ENCODE peak calls at places on chromosomes 2 and 18, in eight cellular contexts. D, C, A, E, T, Y, X and N are unnamed samples. For H3K9me3 and H3K4me1, the result is how much of the 10 kb centered on the place peaks cover.

GRCh38 chr2:143397886-143398614 is 268.8 kb downstream of the ARHGAP15 start:
- DNase-seq in D (no peak), C (peak), A (peak), E (no peak), T (no peak), Y (no peak), X (no peak), N (no peak)

GRCh38 chr2:31577143-31577542 is 3.6 kb downstream of the SRD5A2 start:
- DNase-seq in D (no peak), C (no peak), A (no peak), E (no peak), T (no peak), Y (no peak), X (no peak), N (no peak)

GRCh38 chr2:120707816-120708215 is 27.9 kb upstream of the GLI2 start:
- DNase-seq in D (no peak), C (no peak), A (no peak), E (no peak), T (no peak), Y (no peak), X (no peak), N (no peak)

GRCh38 chr2:170744248-170745002 is 25.8 kb upstream of the ERICH2 start:
- DNase-seq in D (no peak), C (no peak), A (no peak), E (no peak), T (peak), Y (no peak), X (no peak), N (no peak)

GRCh38 chr2:5539281-5540211 is 152.6 kb upstream of the SOX11 start:
- DNase-seq in D (no peak), C (no peak), A (no peak), E (no peak), T (no peak), Y (no peak), X (no peak), N (no peak)

GRCh38 chr2:8249191-8249590 is 432.7 kb upstream of the ID2 start:
- DNase-seq in D (no peak), C (no peak), A (no peak), E (no peak), T (no peak), Y (peak), X (peak), N (no peak)

GRCh38 chr18:46672062-46672970 is 15.3 kb upstream of the LOXHD1 start:
- DNase-seq in D (no peak), C (peak), A (peak), E (no peak), T (no peak), Y (no peak), X (no peak), N (peak)

GRCh38 chr18:63936156-63936931 is 12.8 kb upstream of the HMSD start:
- DNase-seq in D (peak), C (peak), A (peak), E (peak), T (peak), Y (peak), X (peak), N (peak)

GRCh38 chr2:153890572-153890971 is 18.9 kb downstream of the GALNT13 start:
- DNase-seq in D (no peak), C (no peak), A (no peak), E (no peak), T (no peak), Y (no peak), X (no peak), N (no peak)

GRCh38 chr18:58249677-58250076 is 205.7 kb downstream of the NEDD4L start:
- DNase-seq in D (no peak), C (no peak), A (no peak), E (no peak), T (no peak), Y (no peak), X (no peak), N (no peak)

GRCh38 chr2:201781583-201782051 is 884 bp upstream of the ALS2 start:
- DNase-seq in D (peak), C (no peak), A (peak), E (no peak), T (no peak), Y (peak), X (peak), N (peak)

GRCh38 chr2:128289439-128289838 is 29.2 kb downstream of the HS6ST1 start:
- DNase-seq in D (no peak), C (no peak), A (no peak), E (no peak), T (no peak), Y (no peak), X (peak), N (no peak)

GRCh38 chr18:55861266-55861665 is 273.3 kb upstream of the TCF4 start:
- DNase-seq in D (peak), C (peak), A (no peak), E (no peak), T (no peak), Y (peak), X (no peak), N (no peak)

GRCh38 chr2:10654069-10654468 is 35.7 kb downstream of the NOL10 start:
- DNase-seq in D (peak), C (peak), A (peak), E (peak), T (peak), Y (no peak), X (no peak), N (no peak)

GRCh38 chr2:222891890-222892289 is 31.1 kb downstream of the ACSL3 start:
- DNase-seq in D (no peak), C (peak), A (no peak), E (no peak), T (no peak), Y (no peak), X (no peak), N (no peak)

GRCh38 chr2:164739966-164740365 is 101.7 kb downstream of the COBLL1 start:
- DNase-seq in D (no peak), C (peak), A (no peak), E (no peak), T (no peak), Y (no peak), X (no peak), N (no peak)

GRCh38 chr18:49305688-49306336 is 154.6 kb downstream of the DYM start:
- DNase-seq in D (no peak), C (peak), A (no peak), E (no peak), T (no peak), Y (no peak), X (no peak), N (no peak)

GRCh38 chr2:10831387-10831985 is 18.9 kb upstream of the PDIA6 start:
- DNase-seq in D (no peak), C (no peak), A (no peak), E (no peak), T (no peak), Y (no peak), X (no peak), N (no peak)

GRCh38 chr2:37912056-37912455 is 13.0 kb upstream of the RMDN2 start:
- DNase-seq in D (no peak), C (peak), A (no peak), E (no peak), T (no peak), Y (no peak), X (no peak), N (no peak)

GRCh38 chr2:241859436-241860183 is 916 bp upstream of the PDCD1 start:
- DNase-seq in D (no peak), C (no peak), A (peak), E (peak), T (no peak), Y (no peak), X (peak), N (peak)

GRCh38 chr2:184860744-184861143 is 262.4 kb downstream of the ZNF804A start:
- DNase-seq in D (no peak), C (no peak), A (no peak), E (no peak), T (no peak), Y (no peak), X (no peak), N (no peak)
- H3K9me3 ChIP-seq in D (under half), C (under half), A (under half), E (under half), T (under half), Y (under half), X (under half), N (under half)

GRCh38 chr2:28319118-28320008 is 73.3 kb upstream of the FOSL2 start:
- DNase-seq in D (no peak), C (peak), A (no peak), E (no peak), T (no peak), Y (no peak), X (no peak), N (no peak)

GRCh38 chr2:28318462-28319117 is 74.1 kb upstream of the FOSL2 start:
- DNase-seq in D (no peak), C (no peak), A (no peak), E (no peak), T (no peak), Y (no peak), X (no peak), N (no peak)

GRCh38 chr2:28321426-28321825 is 71.2 kb upstream of the FOSL2 start:
- DNase-seq in D (no peak), C (peak), A (no peak), E (no peak), T (no peak), Y (no peak), X (no peak), N (no peak)

GRCh38 chr2:28320371-28320770 is 72.3 kb upstream of the FOSL2 start:
- DNase-seq in D (no peak), C (no peak), A (no peak), E (no peak), T (no peak), Y (no peak), X (no peak), N (no peak)

DNA sequence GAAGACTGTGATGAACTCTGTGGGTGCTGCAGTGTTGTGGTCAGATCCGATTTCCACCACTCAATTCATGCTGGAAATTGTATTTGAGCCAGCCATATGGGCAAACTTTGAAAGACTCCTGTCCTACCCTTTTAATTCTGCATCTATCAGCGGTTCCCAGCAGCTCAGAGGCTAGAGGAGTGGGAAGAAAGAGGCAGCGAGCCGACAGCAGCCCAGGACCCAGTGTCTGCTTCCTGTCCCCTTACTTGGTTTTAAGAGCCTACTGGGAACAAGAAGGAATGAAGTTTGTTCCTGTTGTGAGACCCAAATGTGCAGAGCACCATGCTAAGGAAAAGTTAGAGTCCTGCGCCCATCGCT is 72.7 kb upstream of the FOSL2 start:
- DNase-seq in D (no peak), C (no peak), A (no peak), E (no peak), T (no peak), Y (no peak), X (no peak), N (no peak)
- H3K27ac ChIP-seq in D (no peak), C (peak), A (no peak), E (no peak), T (no peak), Y (no peak), X (peak), N (no peak)

GRCh38 chr2:179860255-179861026 is 971 bp downstream of the ZNF385B start:
- DNase-seq in D (no peak), C (no peak), A (no peak), E (no peak), T (no peak), Y (peak), X (no peak), N (no peak)

GRCh38 chr2:179861777-179862117 is 335 bp upstream of the ZNF385B start:
- DNase-seq in D (no peak), C (peak), A (no peak), E (no peak), T (no peak), Y (no peak), X (no peak), N (no peak)

GRCh38 chr2:179857236-179857635 is 4.2 kb downstream of the ZNF385B start:
- DNase-seq in D (no peak), C (no peak), A (no peak), E (no peak), T (no peak), Y (no peak), X (no peak), N (no peak)

GRCh38 chr2:179861027-179861776 is at the start of gene ZNF385B:
- DNase-seq in D (no peak), C (peak), A (no peak), E (no peak), T (no peak), Y (peak), X (peak), N (no peak)

GRCh38 chr2:179859523-179859922 is 1.9 kb downstream of the ZNF385B start:
- DNase-seq in D (no peak), C (no peak), A (no peak), E (no peak), T (no peak), Y (no peak), X (no peak), N (no peak)
- H3K4me1 ChIP-seq in D (under half), C (under half), A (under half), E (under half), T (under half), Y (under half), X (under half), N (under half)

DNA sequence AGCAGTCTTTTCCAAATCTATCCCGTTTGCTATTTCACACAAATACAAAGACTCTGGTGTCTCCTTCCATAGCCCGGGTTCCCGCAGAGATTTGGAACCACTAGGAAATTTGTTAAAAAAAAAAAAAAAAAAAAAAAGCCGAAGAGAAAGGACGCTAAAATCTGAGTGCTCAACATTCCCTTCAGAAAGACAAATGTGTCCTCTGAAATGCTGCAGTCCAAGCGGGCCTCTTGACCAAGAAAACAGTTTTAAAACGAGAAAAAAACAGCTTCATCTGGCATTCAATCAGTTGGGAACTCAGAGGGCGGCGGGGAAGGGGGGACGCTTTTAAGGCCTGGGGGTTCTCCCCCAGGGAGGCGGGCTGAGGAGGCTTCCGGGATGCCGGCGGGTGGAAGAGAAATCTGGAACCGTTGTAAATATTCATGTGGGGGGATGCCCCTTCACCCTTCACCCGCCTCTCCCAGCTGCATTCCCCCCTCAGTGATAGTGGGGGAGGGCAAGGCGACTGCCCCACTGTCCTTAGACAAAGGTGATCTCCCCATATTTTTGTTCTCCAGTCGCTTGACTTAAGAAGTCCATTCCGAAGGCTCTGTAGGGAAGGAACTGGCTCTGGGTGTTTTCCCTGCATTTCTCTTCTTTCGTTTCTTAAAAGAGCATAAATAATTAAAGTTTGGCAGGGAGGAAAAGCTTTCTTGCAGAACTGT is 3.3 kb upstream of the HOXD11 start:
- DNase-seq in D (no peak), C (no peak), A (no peak), E (no peak), T (no peak), Y (no peak), X (peak), N (no peak)
- H3K9me3 ChIP-seq in D (under half), C (under half), A (under half), E (under half), T (under half), Y (under half), X (under half), N (under half)